ENCODE peak calls at places on chromosomes 6 and 20, in six cellular contexts. L, J, P, G, H and R are unnamed samples. For H3K4me1, the result is how much of the 10 kb centered on the place peaks cover.

GRCh38 chr6:29965873-29966601 is 23.7 kb downstream of the HLA-A start:
- DNase-seq in L (peak), J (peak), P (no peak), G (peak), H (peak), R (no peak)

GRCh38 chr6:117601811-117602150 is 530 bp downstream of the GOPC start:
- DNase-seq in L (no peak), J (no peak), P (no peak), G (no peak), H (no peak), R (no peak)

GRCh38 chr6:148179786-148180185 is 162.9 kb upstream of the SASH1 start:
- DNase-seq in L (peak), J (peak), P (peak), G (no peak), H (no peak), R (no peak)

GRCh38 chr6:3769610-3770009 is 18.1 kb upstream of the PXDC1 start:
- DNase-seq in L (no peak), J (no peak), P (no peak), G (no peak), H (no peak), R (no peak)

GRCh38 chr20:55678126-55678525 is 327.2 kb downstream of the CBLN4 start:
- DNase-seq in L (no peak), J (no peak), P (no peak), G (no peak), H (peak), R (no peak)

GRCh38 chr6:2780109-2780730 is 15.0 kb downstream of the WRNIP1 start:
- DNase-seq in L (no peak), J (no peak), P (no peak), G (no peak), H (no peak), R (no peak)

GRCh38 chr6:150799276-150799805 is 66.2 kb upstream of the MTHFD1L start:
- DNase-seq in L (no peak), J (no peak), P (no peak), G (no peak), H (no peak), R (no peak)

GRCh38 chr6:120873125-120873865 is 461.0 kb downstream of the TBC1D32 start:
- DNase-seq in L (no peak), J (no peak), P (no peak), G (no peak), H (no peak), R (no peak)

GRCh38 chr6:118748311-118749062 is 97.1 kb upstream of the CEP85L start:
- DNase-seq in L (no peak), J (no peak), P (peak), G (no peak), H (no peak), R (peak)

GRCh38 chr6:75266716-75267291 is 17.8 kb downstream of the TMEM30A start:
- DNase-seq in L (peak), J (no peak), P (no peak), G (no peak), H (peak), R (no peak)

DNA sequence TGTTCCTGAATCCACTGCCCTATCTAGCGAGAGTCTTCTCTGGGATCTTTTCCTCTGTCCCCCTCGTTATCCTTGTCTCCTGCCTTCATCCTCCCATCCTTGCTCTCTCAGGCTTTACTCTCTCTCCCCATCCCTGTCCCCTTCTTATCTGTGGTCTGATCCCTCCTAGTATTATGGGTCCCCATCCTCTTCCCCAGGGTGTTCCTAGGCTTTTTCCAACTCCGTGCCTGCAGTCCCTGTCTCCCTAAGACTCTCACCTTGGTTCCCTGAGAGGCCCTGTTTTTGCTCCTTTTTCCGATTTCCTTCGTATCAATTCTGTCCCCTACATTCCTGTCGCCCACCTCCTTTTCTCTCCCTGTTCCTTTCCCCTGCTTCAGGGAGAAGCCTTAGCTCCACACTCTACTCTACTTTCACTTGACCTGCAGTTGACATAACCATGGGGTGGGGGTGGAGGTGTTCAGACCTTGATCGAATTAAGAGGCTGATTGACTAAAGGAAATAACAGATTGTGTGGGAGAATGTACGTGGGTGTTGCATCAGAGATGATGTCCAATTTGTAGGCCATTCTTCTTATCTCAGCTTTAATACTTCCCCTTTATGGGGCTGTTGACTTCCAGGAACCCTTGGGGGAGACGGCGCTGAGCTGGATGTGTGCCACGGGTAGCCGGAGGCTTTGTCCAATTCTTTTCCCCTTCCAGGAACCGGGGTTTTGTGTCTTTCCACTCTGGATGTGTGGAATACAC is 905 bp downstream of the PPARD start:
- DNase-seq in L (no peak), J (no peak), P (no peak), G (no peak), H (no peak), R (no peak)
- TF ChIP-seq ZNF274 in L (no peak), J (no peak), P (no peak), G (no peak), H (no peak), R (no peak)

GRCh38 chr6:28816909-28817807 is 106.6 kb downstream of the TRIM27 start:
- DNase-seq in L (peak), J (no peak), P (peak), G (no peak), H (peak), R (no peak)
- H3K4me3 ChIP-seq in L (peak), J (peak), P (peak), G (no peak), H (peak), R (peak)

DNA sequence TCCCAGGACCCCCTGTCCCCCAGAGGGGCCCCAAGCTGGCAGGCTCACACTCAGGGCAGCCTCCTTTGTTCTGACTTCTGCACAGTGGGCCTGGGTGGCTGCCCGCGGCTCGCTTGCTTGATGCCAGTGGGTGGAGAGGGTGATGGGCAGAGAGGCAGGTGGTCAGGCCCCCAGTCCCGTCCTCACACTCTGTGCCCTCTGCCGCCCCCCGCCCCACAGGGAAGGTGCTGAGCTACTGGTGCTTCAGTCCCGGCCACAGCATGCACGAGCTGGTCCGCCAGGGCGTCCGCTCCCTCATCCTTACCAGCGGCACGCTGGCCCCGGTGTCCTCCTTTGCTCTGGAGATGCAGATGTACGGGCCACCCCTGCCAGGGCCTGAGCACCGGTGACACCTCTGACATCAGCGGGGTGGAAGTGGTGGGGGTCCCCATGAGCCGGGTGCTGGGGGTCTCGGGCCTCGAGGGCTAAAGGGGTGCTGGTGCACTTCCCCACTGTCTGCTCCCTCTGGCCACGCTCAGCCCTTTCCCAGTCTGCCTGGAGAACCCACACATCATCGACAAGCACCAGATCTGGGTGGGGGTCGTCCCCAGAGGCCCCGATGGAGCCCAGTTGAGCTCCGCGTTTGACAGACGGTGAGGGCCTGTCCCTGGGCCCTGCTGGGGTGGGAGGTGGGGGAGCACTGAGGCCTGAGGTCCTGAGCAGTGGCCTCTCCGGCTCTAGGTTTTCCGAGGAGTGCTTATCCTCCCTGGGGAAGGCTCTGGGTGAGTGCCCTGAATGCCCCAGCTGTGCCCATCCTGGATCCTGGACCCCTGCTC is 8.8 kb upstream of the TNFRSF6B start:
- DNase-seq in L (no peak), J (no peak), P (no peak), G (no peak), H (no peak), R (no peak)
- H3K4me1 ChIP-seq in L (under half), J (half or more), P (under half), G (under half), H (under half), R (under half)

DNA sequence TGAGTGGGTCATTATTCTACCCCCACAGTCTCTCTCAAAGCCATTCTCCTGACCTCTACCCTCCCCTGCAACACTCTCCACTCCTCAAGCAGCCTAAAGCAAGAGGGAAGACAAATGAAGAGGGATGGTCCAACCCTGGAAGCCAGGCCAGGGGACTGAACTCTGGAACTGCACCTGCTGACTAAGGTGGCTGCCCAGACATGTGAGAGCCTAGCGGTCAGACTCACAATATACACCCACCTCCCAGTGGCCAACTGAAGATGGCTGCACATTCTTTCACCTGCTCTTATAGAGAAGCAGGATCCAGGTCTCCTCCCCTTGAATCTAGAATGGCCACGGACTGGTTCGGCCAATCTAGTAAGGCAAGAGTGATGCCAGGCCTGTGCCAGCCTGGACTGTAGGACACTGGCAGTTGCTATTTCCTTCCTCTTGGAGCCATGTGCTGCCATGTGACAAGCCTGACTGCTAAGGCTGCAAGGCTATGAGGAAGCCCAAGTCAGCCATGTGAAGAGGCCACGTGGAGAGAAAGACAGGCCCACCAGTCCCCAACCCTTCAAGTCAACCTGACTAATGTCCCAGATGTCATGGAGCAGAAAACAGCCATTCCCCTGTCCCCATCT is 31.8 kb downstream of the ACSS1 start:
- DNase-seq in L (no peak), J (no peak), P (no peak), G (no peak), H (no peak), R (no peak)
- TF ChIP-seq ZNF274 in L (no peak), J (no peak), P (no peak), G (no peak), H (no peak), R (no peak)

DNA sequence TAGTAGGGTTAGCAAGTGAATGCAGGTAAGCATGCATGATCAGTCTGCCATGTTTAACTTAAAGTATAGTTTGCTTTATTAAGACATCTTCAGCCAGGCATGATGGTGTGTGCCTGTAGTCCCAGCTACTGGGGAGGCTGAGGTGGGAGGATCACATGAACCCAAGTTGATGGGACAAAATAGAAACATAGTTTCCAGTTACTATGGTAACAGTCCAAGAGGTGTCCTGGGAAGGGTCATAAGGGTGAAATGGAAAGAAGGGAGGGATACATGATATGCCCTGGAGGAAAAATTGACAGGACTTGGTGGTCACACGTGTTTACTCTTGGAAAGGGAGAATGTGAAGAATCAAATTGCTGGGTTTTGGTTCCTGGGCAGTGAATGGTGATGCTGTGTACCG is 139.6 kb downstream of the SULF2 start:
- DNase-seq in L (no peak), J (no peak), P (no peak), G (no peak), H (no peak), R (no peak)
- H3K4me3 ChIP-seq in L (no peak), J (no peak), P (no peak), G (no peak), H (no peak), R (no peak)

GRCh38 chr6:31574106-31575061 is 981 bp upstream of the TNF start:
- DNase-seq in L (no peak), J (no peak), P (no peak), G (no peak), H (no peak), R (no peak)
- H3K4me1 ChIP-seq in L (under half), J (under half), P (under half), G (half or more), H (under half), R (under half)

GRCh38 chr6:109979033-109979921 is 1.2 kb downstream of the GPR6 start:
- DNase-seq in L (no peak), J (no peak), P (peak), G (no peak), H (no peak), R (no peak)
- TF ChIP-seq ZNF274 in L (no peak), J (no peak), P (no peak), G (no peak), H (no peak), R (no peak)

DNA sequence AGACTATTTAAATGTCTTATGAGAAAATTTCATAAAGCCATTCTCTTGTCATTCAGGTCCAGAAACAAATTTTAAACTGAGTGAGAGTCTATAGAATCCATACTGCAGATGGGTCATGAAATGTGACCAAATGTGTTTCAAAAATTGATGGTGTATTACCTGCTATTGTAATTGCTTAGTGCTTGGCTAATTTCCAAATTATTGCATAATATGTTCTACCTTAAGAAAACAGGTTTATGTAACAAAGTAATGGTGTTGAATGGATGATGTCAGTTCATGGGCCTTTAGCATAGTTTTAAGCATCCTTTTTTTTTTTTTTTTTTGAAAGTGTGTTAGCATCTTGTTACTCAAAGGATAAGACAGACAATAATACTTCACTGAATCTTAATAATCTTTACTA is 5.0 kb downstream of the MARCKS start:
- DNase-seq in L (no peak), J (no peak), P (no peak), G (no peak), H (no peak), R (no peak)
- H3K4me3 ChIP-seq in L (no peak), J (no peak), P (no peak), G (peak), H (no peak), R (no peak)